ENCODE peak calls at places on chromosomes 16 and 17, in nine cellular contexts. A is psoas muscle, W is aorta, X is HCT116, I is thoracic aorta, R is substantia nigra, P is H9, H is PC-3, N is tibial nerve. B is an unnamed sample.
A peak's percentile ranks its signal among the peaks of the same experiment; 100 is the strongest.

GRCh38 chr16:75264531-75264998 is 13.1 kb upstream of the BCAR1 start:
- DNase-seq in I (no peak), W (no peak), R (peak; percentile 71), X (no peak), N (peak; percentile 48), A (no peak), P (no peak), H (no peak), B (no peak)

GRCh38 chr17:66625321-66625767 is 209.6 kb upstream of the CACNG5 start:
- DNase-seq in N (no peak), P (no peak), X (peak; percentile 42), I (no peak), H (peak; percentile 73), W (no peak), R (no peak), A (no peak), B (peak; percentile 19)

GRCh38 chr17:78120971-78121800 is 7.4 kb downstream of the TMC6 start:
- DNase-seq in R (no peak), W (no peak), A (no peak), P (peak; percentile 30), I (no peak), X (no peak), N (no peak), H (no peak), B (no peak)

GRCh38 chr16:88380619-88381018 is 2.1 kb upstream of the ZNF469 start:
- DNase-seq in A (no peak), R (no peak), N (no peak), I (no peak), X (no peak), P (no peak), W (peak; percentile 25), H (no peak), B (no peak)

GRCh38 chr17:47665655-47666054 is 15.9 kb downstream of the KPNB1 start:
- DNase-seq in R (no peak), W (no peak), P (no peak), X (no peak), N (no peak), H (no peak), I (no peak), A (no peak), B (no peak)

GRCh38 chr17:55561973-55562495 is 50.8 kb upstream of the SMIM36 start:
- DNase-seq in W (no peak), P (no peak), R (no peak), A (no peak), I (no peak), H (no peak), N (no peak), X (no peak), B (no peak)

GRCh38 chr17:18262111-18262510 is 1.6 kb downstream of the MIEF2 start:
- DNase-seq in P (no peak), I (no peak), A (no peak), H (no peak), X (no peak), W (no peak), N (no peak), R (no peak), B (peak; percentile 40)

GRCh38 chr17:2994441-2994840 is 69.0 kb downstream of the OR1D5 start:
- DNase-seq in I (no peak), W (no peak), H (no peak), A (no peak), P (no peak), X (no peak), R (no peak), N (no peak), B (no peak)

GRCh38 chr17:57538730-57539456 is 206.2 kb downstream of the CCDC182 start:
- DNase-seq in I (no peak), R (no peak), X (no peak), P (no peak), N (no peak), A (no peak), H (no peak), W (no peak), B (no peak)

GRCh38 chr17:57536789-57537523 is 208.1 kb downstream of the CCDC182 start:
- DNase-seq in I (no peak), P (no peak), A (no peak), N (no peak), H (no peak), W (no peak), R (no peak), X (no peak), B (no peak)

GRCh38 chr17:57536289-57536688 is 208.8 kb downstream of the CCDC182 start:
- DNase-seq in N (no peak), R (no peak), I (no peak), A (no peak), X (no peak), W (no peak), P (no peak), H (no peak), B (no peak)

GRCh38 chr17:57539528-57540301 is 205.4 kb downstream of the CCDC182 start:
- DNase-seq in A (no peak), W (no peak), R (no peak), X (no peak), P (no peak), H (no peak), I (no peak), N (no peak), B (no peak)

GRCh38 chr17:57537524-57538410 is 207.3 kb downstream of the CCDC182 start:
- DNase-seq in I (no peak), R (no peak), P (no peak), W (no peak), N (no peak), X (no peak), H (no peak), A (no peak), B (no peak)
- H3K27ac ChIP-seq in I (no peak overlapping the region), R (no peak overlapping the region), P (no peak overlapping the region), W (no peak overlapping the region), N (peak overlapping the region; percentile 9), X (no peak overlapping the region), H (no peak overlapping the region), A (no peak overlapping the region), B (no peak overlapping the region)

GRCh38 chr16:78675312-78675711 is 575.9 kb downstream of the WWOX start:
- DNase-seq in H (peak; percentile 49), X (no peak), W (no peak), N (no peak), P (no peak), A (no peak), I (no peak), R (no peak), B (no peak)
- H3K27ac ChIP-seq in H (no peak overlapping the region), X (no peak overlapping the region), W (no peak overlapping the region), N (no peak overlapping the region), P (no peak overlapping the region), A (no peak overlapping the region), I (no peak overlapping the region), R (no peak overlapping the region), B (no peak overlapping the region)

DNA sequence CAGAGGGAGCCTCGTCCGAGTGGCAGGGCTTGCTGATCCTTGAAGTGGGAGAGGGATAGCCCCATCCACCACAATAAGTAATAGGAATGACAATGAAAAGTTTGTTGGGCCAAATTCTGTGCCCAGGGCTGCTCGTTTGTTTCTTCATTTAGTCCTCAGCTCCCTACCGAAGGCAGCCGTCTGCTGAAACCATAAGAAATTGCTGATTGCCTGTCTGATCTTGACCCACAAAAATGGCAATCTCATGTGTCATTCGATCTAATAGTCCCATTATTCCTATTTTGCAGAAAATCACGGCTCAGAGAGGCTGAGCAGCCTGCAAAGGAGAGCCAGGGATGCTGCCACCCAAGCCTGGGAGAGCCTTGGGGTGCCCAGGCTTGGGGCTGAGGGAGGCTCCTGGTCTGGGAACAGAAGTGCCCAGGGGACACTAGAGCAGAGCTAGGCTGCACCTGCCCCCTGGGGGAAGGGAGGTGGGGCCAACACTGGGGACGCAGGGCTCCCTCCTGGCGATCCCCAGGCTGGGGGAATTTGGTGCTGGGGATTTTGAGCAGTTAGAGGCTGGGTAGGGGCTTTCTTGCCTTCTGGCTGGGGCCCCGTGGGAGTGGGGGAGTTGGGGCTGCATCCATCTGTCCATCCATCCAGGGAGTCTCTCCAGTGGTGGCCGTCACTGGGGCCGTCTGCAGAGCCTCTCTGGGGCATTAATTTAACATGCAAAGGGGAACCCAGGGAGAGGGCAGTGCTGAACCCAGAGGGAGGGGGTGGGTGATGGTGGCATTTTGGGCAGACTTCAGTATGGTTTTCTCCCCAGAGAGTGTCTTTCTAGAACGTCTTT is 53.5 kb downstream of the SOCS1 start:
- DNase-seq in W (no peak), R (no peak), I (no peak), P (no peak), N (no peak), A (no peak), H (no peak), X (no peak), B (no peak)
- H3K27ac ChIP-seq in W (no peak overlapping the region), R (no peak overlapping the region), I (no peak overlapping the region), P (no peak overlapping the region), N (no peak overlapping the region), A (no peak overlapping the region), H (peak overlapping the region; percentile 100), X (peak overlapping the region; percentile 63), B (peak overlapping the region; percentile 92)

DNA sequence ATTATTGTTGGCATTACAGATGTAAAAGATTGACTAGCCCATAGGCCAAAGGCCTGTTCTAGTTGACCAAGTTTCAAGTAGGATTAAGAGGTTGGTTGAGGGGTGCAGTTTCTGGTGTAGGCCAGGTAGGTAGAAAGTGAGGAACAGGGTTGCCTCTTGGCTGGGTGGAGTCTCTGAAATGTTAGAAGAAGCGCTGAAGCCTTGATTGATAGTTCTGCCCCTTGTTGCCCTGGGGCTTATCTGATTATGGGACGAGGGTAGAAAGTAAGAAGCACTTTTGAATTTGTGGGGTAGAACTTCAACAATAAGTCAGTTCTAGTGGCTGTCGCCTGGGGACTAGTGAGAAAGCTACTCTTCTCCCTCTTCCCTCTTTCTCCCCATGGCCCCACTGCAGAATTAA is 6.2 kb downstream of the BCL6B start:
- DNase-seq in N (no peak), A (no peak), W (no peak), X (no peak), I (no peak), H (no peak), P (no peak), R (no peak), B (no peak)
- H3K27ac ChIP-seq in N (no peak overlapping the region), A (peak overlapping the region; percentile 60), W (no peak overlapping the region), X (no peak overlapping the region), I (no peak overlapping the region), H (no peak overlapping the region), P (no peak overlapping the region), R (no peak overlapping the region), B (no peak overlapping the region)

DNA sequence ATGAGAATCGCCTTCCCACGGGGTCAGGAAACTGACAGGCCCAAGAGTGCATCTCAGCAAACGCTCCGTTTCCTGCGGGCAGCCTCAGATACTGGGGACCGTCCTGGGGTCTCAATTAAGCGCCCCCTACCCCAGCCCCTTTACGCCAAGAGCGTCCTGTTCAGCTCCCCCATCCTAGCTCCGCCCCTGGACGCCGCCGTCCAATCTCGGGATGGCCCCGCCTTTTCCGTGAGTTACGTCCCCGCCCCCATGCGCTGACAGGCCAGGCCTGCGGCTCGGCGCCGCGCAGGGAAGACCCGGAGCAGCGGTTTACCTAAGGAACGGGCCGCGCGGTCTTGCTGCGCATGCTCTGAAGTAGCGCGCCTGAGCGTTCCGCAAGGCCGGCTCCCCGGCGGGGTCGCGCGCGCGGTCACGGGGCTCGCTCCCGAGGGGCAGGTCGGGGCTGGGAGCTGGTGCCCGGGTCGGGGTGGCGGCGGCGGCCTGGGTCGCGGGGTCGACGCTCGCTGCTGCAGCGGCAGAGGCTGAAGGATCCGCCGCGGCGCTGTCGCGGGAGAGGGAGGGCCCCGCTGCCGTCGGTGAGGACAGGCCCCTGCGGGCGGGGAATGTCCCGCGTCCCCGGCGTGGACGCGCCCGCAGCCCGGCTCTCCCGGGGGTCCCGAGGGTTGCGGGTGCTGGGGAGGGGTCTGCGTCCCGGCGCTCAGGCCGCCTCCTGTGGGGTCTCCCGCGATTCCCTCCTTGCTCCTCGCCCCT is at the start of gene FLYWCH1:
- DNase-seq in H (peak; percentile 96), A (peak; percentile 99), I (peak; percentile 93), W (peak; percentile 100), N (peak; percentile 99), P (peak; percentile 98), X (peak; percentile 96), R (peak; percentile 98), B (peak; percentile 96)
- H3K27ac ChIP-seq in H (no peak within 1 kb of the TSS), A (peak within 1 kb of the TSS; percentile 95), I (peak within 1 kb of the TSS; percentile 83), W (peak within 1 kb of the TSS; percentile 73), N (peak within 1 kb of the TSS; percentile 75), P (no peak within 1 kb of the TSS), X (peak within 1 kb of the TSS; percentile 64), R (peak within 1 kb of the TSS; percentile 83), B (peak within 1 kb of the TSS; percentile 13)